ENCODE peak calls at places on chromosome 21, in five cellular contexts. Y is stimulated activated CD8-positive, alpha-beta memory T cell treated with anti-CD3 and anti-CD28 coated beads, Interleukin-15, amount 100 ng/mL, for 1 hour; E is kidney; C is endodermal cell; D is NCI-H1092 treated with DMSO at 0.1 percent for 48 hours. N is an unnamed sample.

GRCh38 chr21:34583926-34584563 is 30.9 kb downstream of the RCAN1 start:
- DNase-seq in Y (no peak), E (no peak), C (no peak), D (no peak), N (no peak)

GRCh38 chr21:36229181-36229580 is 72.6 kb downstream of the DOP1B start:
- DNase-seq in E (no peak), Y (no peak), C (no peak), D (no peak), N (no peak)

GRCh38 chr21:28884481-28884880 is 108.2 kb downstream of the LTN1 start:
- DNase-seq in Y (no peak), C (no peak), D (peak), E (no peak), N (no peak)

GRCh38 chr21:37620401-37620800 is 253.8 kb downstream of the DYRK1A start:
- DNase-seq in D (no peak), C (no peak), E (no peak), Y (no peak), N (no peak)

GRCh38 chr21:44761747-44762208 is 39.8 kb downstream of the UBE2G2 start:
- DNase-seq in Y (no peak), E (no peak), C (no peak), D (no peak), N (no peak)

GRCh38 chr21:32572574-32573420 is 12.5 kb downstream of the TCP10L start:
- DNase-seq in E (no peak), Y (no peak), D (peak), C (peak), N (peak)

GRCh38 chr21:46064870-46065214 is 33.1 kb upstream of the COL6A2 start:
- DNase-seq in E (peak), C (peak), D (no peak), Y (no peak), N (no peak)

GRCh38 chr21:45286671-45287437 is 841 bp downstream of the POFUT2 start:
- DNase-seq in Y (no peak), E (peak), D (no peak), C (peak), N (no peak)

GRCh38 chr21:25862596-25862995 is 127.8 kb downstream of the GABPA start:
- DNase-seq in C (no peak), D (peak), E (no peak), Y (no peak), N (peak)

GRCh38 chr21:28159396-28159795 is 833.3 kb downstream of the LTN1 start:
- DNase-seq in Y (no peak), C (no peak), D (no peak), E (no peak), N (no peak)

GRCh38 chr21:44490405-44490804 is 35.1 kb downstream of the LRRC3 start:
- DNase-seq in Y (no peak), C (no peak), E (no peak), D (no peak), N (no peak)

GRCh38 chr21:33682992-33683627 is 40.8 kb downstream of the ITSN1 start:
- DNase-seq in Y (no peak), C (no peak), D (no peak), E (no peak), N (no peak)

GRCh38 chr21:41956926-41957729 is 3.3 kb upstream of the C2CD2 start:
- DNase-seq in E (no peak), D (no peak), C (peak), Y (no peak), N (no peak)

GRCh38 chr21:45992311-45993209 is 11.0 kb downstream of the COL6A1 start:
- DNase-seq in C (peak), E (no peak), D (no peak), Y (no peak), N (no peak)

GRCh38 chr21:14684071-14684470 is 138.0 kb upstream of the SAMSN1 start:
- DNase-seq in Y (no peak), D (no peak), C (no peak), E (no peak), N (no peak)

GRCh38 chr21:39756285-39756684 is 11.3 kb downstream of the IGSF5 start:
- DNase-seq in D (no peak), E (no peak), Y (no peak), C (no peak), N (no peak)

N was measured in NCI-H2081.